ENCODE peak calls at places on chromosomes 11 and 22, in seven cellular contexts. One of them, this sample, is unnamed.

GRCh38 chr22:48404004-48404403 is 1423.7 kb downstream of the BRD1 start:
- DNase-seq in lung: no peak
- DNase-seq in uterus: no peak
- DNase-seq in Panc1: no peak
- DNase-seq in osteoblast: peak; percentile 29
- DNase-seq in cardiac muscle cell: no peak
- DNase-seq in AG04450: no peak
- DNase-seq in this sample: no peak

GRCh38 chr22:37079668-37080171 is 28.2 kb downstream of the KCTD17 start:
- DNase-seq in lung: no peak
- DNase-seq in uterus: no peak
- DNase-seq in Panc1: no peak
- DNase-seq in osteoblast: no peak
- DNase-seq in cardiac muscle cell: peak; percentile 61
- DNase-seq in AG04450: no peak
- DNase-seq in this sample: no peak

GRCh38 chr11:116276051-116277044 is 496.4 kb downstream of the BUD13 start:
- DNase-seq in lung: peak; percentile 83
- DNase-seq in uterus: peak; percentile 63
- DNase-seq in Panc1: peak; percentile 28
- DNase-seq in osteoblast: peak; percentile 90
- DNase-seq in cardiac muscle cell: peak; percentile 62
- DNase-seq in AG04450: peak; percentile 2
- DNase-seq in this sample: peak; percentile 95

GRCh38 chr22:46443850-46444389 is 93.5 kb downstream of the CELSR1 start:
- DNase-seq in lung: peak; percentile 65
- DNase-seq in uterus: no peak
- DNase-seq in Panc1: no peak
- DNase-seq in osteoblast: peak; percentile 58
- DNase-seq in cardiac muscle cell: no peak
- DNase-seq in AG04450: no peak
- DNase-seq in this sample: no peak

GRCh38 chr11:117410861-117411725 is 83.4 kb downstream of the CEP164 start:
- DNase-seq in lung: no peak
- DNase-seq in uterus: no peak
- DNase-seq in Panc1: no peak
- DNase-seq in osteoblast: peak; percentile 56
- DNase-seq in cardiac muscle cell: no peak
- DNase-seq in AG04450: no peak
- DNase-seq in this sample: peak; percentile 35

GRCh38 chr11:13233173-13233572 is 44.4 kb upstream of the BMAL1 start:
- DNase-seq in lung: no peak
- DNase-seq in uterus: no peak
- DNase-seq in Panc1: no peak
- DNase-seq in osteoblast: no peak
- DNase-seq in cardiac muscle cell: no peak
- DNase-seq in AG04450: no peak
- DNase-seq in this sample: no peak

GRCh38 chr11:66183581-66184048 is 84.8 kb upstream of the RAB1B start:
- DNase-seq in lung: no peak
- DNase-seq in uterus: no peak
- DNase-seq in Panc1: no peak
- DNase-seq in osteoblast: no peak
- DNase-seq in cardiac muscle cell: peak; percentile 15
- DNase-seq in AG04450: no peak
- DNase-seq in this sample: peak; percentile 24

GRCh38 chr11:113387605-113388211 is at the start of gene ANKK1:
- DNase-seq in lung: no peak
- DNase-seq in uterus: no peak
- DNase-seq in Panc1: no peak
- DNase-seq in osteoblast: peak; percentile 32
- DNase-seq in cardiac muscle cell: no peak
- DNase-seq in AG04450: no peak
- DNase-seq in this sample: no peak

GRCh38 chr11:134036484-134037092 is 32.3 kb upstream of the JAM3 start:
- DNase-seq in lung: no peak
- DNase-seq in uterus: no peak
- DNase-seq in Panc1: no peak
- DNase-seq in osteoblast: no peak
- DNase-seq in cardiac muscle cell: no peak
- DNase-seq in AG04450: no peak
- DNase-seq in this sample: no peak

GRCh38 chr11:15688351-15688792 is 573.6 kb downstream of the INSC start:
- DNase-seq in lung: no peak
- DNase-seq in uterus: no peak
- DNase-seq in Panc1: no peak
- DNase-seq in osteoblast: peak; percentile 89
- DNase-seq in cardiac muscle cell: peak; percentile 94
- DNase-seq in AG04450: no peak
- DNase-seq in this sample: no peak

GRCh38 chr11:32140121-32140520 is 49.2 kb downstream of the RCN1 start:
- DNase-seq in lung: no peak
- DNase-seq in uterus: no peak
- DNase-seq in Panc1: no peak
- DNase-seq in osteoblast: no peak
- DNase-seq in cardiac muscle cell: no peak
- DNase-seq in AG04450: no peak
- DNase-seq in this sample: no peak

GRCh38 chr11:78290293-78291176 is 101.8 kb downstream of the USP35 start:
- DNase-seq in lung: peak; percentile 63
- DNase-seq in uterus: no peak
- DNase-seq in Panc1: peak; percentile 51
- DNase-seq in osteoblast: no peak
- DNase-seq in cardiac muscle cell: peak; percentile 94
- DNase-seq in AG04450: peak; percentile 3
- DNase-seq in this sample: peak; percentile 78

GRCh38 chr11:76666408-76666807 is 4.1 kb downstream of the LRRC32 start:
- DNase-seq in lung: no peak
- DNase-seq in uterus: peak; percentile 54
- DNase-seq in Panc1: no peak
- DNase-seq in osteoblast: peak; percentile 93
- DNase-seq in cardiac muscle cell: peak; percentile 70
- DNase-seq in AG04450: no peak
- DNase-seq in this sample: no peak

DNA sequence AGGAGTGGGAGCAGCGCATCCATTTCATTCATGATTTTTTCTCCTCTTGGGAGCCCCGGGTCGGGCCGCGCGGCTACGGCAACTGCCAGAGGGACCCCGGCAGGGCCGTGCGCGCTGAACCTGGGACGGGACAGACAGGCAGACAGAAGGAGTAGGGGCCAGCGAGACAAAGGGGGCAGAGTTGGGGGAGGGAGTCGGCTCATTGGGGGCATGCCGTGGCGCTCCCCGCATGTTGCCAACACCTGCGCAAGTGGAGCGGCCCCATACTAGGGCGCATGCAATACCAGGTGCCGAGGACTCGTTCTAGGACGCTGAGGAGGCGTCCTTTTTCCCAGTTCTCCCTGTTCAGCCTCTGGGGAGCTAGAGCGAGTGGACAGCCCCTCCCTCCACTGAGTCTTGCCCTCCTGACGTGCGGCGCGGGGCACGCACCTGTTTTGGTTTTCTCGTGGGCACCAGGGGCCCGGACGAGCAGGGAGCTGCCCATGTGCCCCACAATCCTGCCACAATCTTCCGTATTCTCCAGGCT is 531 bp upstream of the PTPN5 start:
- DNase-seq in lung: no peak
- DNase-seq in uterus: no peak
- DNase-seq in Panc1: no peak
- DNase-seq in osteoblast: peak; percentile 56
- DNase-seq in cardiac muscle cell: peak; percentile 7
- DNase-seq in AG04450: no peak
- DNase-seq in this sample: no peak
- H3K27me3 ChIP-seq in lung: peaks cover 27% of the 10 kb centered on the region
- H3K27me3 ChIP-seq in uterus: no peaks in the 10 kb centered on the region
- H3K27me3 ChIP-seq in Panc1: peaks cover 26% of the 10 kb centered on the region
- H3K27me3 ChIP-seq in osteoblast: peaks cover 65% of the 10 kb centered on the region
- H3K27me3 ChIP-seq in cardiac muscle cell: peaks cover 95% of the 10 kb centered on the region
- H3K27me3 ChIP-seq in AG04450: peaks cover 38% of the 10 kb centered on the region
- H3K27me3 ChIP-seq in this sample: no peaks in the 10 kb centered on the region

DNA sequence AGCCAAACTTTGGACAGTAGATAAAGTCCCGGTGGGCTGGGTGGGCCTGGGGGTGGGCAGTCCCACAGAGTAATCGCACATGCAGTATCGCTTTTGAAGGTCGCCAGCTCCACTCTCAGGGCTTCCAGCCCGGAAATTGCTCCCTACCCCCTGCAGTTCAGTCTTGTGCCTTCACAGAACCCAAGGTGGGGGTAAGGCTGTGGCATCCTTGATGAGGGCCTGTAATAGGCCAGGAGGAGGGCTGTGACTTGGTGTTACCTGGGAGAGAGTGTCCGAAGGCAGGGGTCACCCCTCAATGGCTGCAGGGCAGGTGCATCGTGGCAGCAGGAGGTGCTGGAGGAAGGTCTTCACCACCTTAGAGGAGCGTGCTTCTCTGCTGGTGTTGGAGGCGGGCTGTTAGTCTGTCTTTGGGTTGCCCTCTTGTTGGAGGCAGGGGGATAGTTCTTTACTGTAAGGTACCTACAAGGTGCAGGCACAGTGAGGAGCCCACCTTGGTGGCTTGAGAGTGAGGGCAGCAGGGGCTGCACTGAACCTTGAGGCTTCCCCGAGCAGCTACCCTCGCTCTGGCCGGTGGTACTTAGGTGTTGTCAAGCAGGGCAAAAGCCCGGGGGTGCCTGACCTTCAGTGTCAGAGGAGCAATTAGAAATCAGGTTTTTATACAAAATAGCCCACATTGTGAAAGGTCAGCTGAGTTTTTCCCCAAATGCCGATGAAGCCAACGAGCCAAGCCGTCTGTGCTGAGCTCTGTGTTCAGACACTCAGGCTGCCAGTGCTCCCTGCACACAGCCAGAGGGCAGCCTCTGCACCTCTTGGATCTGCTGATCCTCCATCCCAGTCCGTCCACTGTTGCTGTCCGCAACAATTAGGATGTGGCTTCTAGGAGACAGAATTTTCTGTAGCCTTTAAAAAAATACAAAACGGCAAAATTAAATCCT is 21.9 kb downstream of the SAMM50 start:
- DNase-seq in lung: no peak
- DNase-seq in uterus: no peak
- DNase-seq in Panc1: no peak
- DNase-seq in osteoblast: no peak
- DNase-seq in cardiac muscle cell: no peak
- DNase-seq in AG04450: no peak
- DNase-seq in this sample: no peak
- H3K4me3 ChIP-seq in lung: no peak overlapping the region
- H3K4me3 ChIP-seq in uterus: no peak overlapping the region
- H3K4me3 ChIP-seq in Panc1: no peak overlapping the region
- H3K4me3 ChIP-seq in osteoblast: no peak overlapping the region
- H3K4me3 ChIP-seq in cardiac muscle cell: no peak overlapping the region
- H3K4me3 ChIP-seq in AG04450: no peak overlapping the region
- H3K4me3 ChIP-seq in this sample: no peak overlapping the region

DNA sequence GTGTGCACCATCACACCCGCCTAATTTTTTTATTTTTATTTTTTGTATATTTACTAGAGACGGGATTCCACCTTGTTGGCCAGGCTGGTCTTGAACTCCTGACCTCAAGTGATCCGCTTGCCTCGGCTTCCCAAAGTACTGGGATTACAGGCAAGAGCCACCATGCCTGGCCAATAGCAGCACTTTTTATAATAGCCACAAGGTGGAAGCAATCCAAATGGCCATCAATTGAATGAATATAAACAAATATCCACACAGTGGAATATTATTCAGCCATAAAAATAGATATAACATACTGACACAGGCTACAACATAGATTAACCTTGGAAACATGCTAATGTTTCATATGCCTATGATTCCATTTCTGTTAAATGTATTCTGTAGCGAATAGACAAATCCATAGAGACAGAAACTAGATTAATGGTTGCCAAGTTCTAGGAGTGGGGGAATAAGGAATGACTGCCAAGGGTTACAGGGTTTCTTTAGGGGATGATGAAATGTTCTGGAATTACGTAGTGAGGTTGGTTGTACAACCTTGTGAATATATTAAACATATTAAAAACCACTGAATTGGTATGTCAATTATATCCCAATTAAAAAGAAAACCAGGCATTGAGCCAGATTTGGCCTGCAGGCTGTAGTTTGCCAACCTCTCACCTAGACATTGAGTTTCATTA is 4.8 kb downstream of the VPS51 start:
- DNase-seq in lung: no peak
- DNase-seq in uterus: no peak
- DNase-seq in Panc1: no peak
- DNase-seq in osteoblast: no peak
- DNase-seq in cardiac muscle cell: peak; percentile 80
- DNase-seq in AG04450: no peak
- DNase-seq in this sample: no peak
- TF ChIP-seq CTCF in lung: no peak
- TF ChIP-seq CTCF in uterus: no peak
- TF ChIP-seq CTCF in Panc1: no peak
- TF ChIP-seq CTCF in osteoblast: peak; percentile 5
- TF ChIP-seq CTCF in cardiac muscle cell: peak; percentile 16
- TF ChIP-seq CTCF in AG04450: peak; percentile 2
- TF ChIP-seq CTCF in this sample: no peak

GRCh38 chr11:123197711-123198110 is 2.7 kb upstream of the CLMP start:
- DNase-seq in lung: no peak
- DNase-seq in uterus: no peak
- DNase-seq in Panc1: no peak
- DNase-seq in osteoblast: peak; percentile 95
- DNase-seq in cardiac muscle cell: peak; percentile 89
- DNase-seq in AG04450: peak; percentile 82
- DNase-seq in this sample: no peak

GRCh38 chr11:123203934-123204333 is 8.9 kb upstream of the CLMP start:
- DNase-seq in lung: no peak
- DNase-seq in uterus: no peak
- DNase-seq in Panc1: no peak
- DNase-seq in osteoblast: no peak
- DNase-seq in cardiac muscle cell: no peak
- DNase-seq in AG04450: no peak
- DNase-seq in this sample: no peak

GRCh38 chr11:123203471-123203870 is 8.4 kb upstream of the CLMP start:
- DNase-seq in lung: no peak
- DNase-seq in uterus: no peak
- DNase-seq in Panc1: no peak
- DNase-seq in osteoblast: no peak
- DNase-seq in cardiac muscle cell: no peak
- DNase-seq in AG04450: no peak
- DNase-seq in this sample: no peak

GRCh38 chr11:123202723-123203122 is 7.7 kb upstream of the CLMP start:
- DNase-seq in lung: no peak
- DNase-seq in uterus: no peak
- DNase-seq in Panc1: no peak
- DNase-seq in osteoblast: no peak
- DNase-seq in cardiac muscle cell: no peak
- DNase-seq in AG04450: no peak
- DNase-seq in this sample: no peak

DNA sequence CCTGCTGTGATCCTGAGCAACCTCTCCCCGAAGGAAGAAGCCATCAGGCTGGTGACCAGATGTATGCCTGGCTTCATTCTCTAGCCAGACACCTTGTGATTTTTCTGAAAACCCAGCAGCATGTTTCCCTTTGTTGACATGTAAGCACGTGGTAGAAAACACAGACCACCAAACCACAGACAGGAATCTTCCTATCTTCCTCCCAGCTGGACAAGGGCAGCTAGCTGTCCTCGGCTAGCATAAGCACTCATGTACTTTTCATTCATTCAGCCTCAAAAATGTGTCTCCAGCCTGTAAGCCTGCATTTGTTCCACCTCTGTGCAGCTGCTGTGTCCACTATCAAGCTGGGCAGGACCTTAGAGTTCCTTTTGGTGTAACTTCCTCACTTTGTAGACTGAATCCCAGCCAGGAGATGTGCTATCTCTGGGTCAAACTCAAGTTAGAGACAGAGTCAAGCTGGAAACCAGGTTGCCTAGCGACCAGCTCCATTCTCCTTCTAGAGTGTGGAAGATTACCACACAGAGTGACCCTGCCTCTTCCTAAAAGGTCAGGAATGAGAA is 7.2 kb upstream of the CLMP start:
- DNase-seq in lung: peak; percentile 35
- DNase-seq in uterus: peak; percentile 82
- DNase-seq in Panc1: no peak
- DNase-seq in osteoblast: no peak
- DNase-seq in cardiac muscle cell: peak; percentile 87
- DNase-seq in AG04450: no peak
- DNase-seq in this sample: no peak
- H3K27me3 ChIP-seq in lung: no peaks in the 10 kb centered on the region
- H3K27me3 ChIP-seq in uterus: no peaks in the 10 kb centered on the region
- H3K27me3 ChIP-seq in Panc1: peaks cover 8% of the 10 kb centered on the region
- H3K27me3 ChIP-seq in osteoblast: no peaks in the 10 kb centered on the region
- H3K27me3 ChIP-seq in cardiac muscle cell: no peaks in the 10 kb centered on the region
- H3K27me3 ChIP-seq in AG04450: no peaks in the 10 kb centered on the region
- H3K27me3 ChIP-seq in this sample: no peaks in the 10 kb centered on the region